ENCODE peak calls at places on chromosomes 7 and 10, in seven cellular contexts. F is HCT116, Q is GM12878, K is endothelial cell of umbilical vein, V is transverse colon, B is SK-N-SH, D is spleen. X is an unnamed sample.

GRCh38 chr7:94509264-94509878 is at the start of gene CASD1:
- DNase-seq in B (no peak), F (no peak), K (peak; percentile 31), D (no peak), Q (no peak), V (peak; percentile 80), X (peak; percentile 74)

GRCh38 chr7:798921-799470 is 33.3 kb upstream of the SUN1 start:
- DNase-seq in F (no peak), B (no peak), K (no peak), D (peak; percentile 35), V (no peak), Q (no peak), X (no peak)

GRCh38 chr7:140238778-140239652 is 62.2 kb upstream of the KDM7A start:
- DNase-seq in K (no peak), Q (no peak), F (no peak), V (peak; percentile 92), B (no peak), D (no peak), X (no peak)

GRCh38 chr7:114405427-114405826 is 9.2 kb upstream of the FOXP2 start:
- DNase-seq in D (no peak), K (no peak), B (no peak), V (no peak), F (peak; percentile 8), Q (no peak), X (no peak)

GRCh38 chr7:140039071-140039470 is 23.7 kb downstream of the PARP12 start:
- DNase-seq in F (no peak), B (no peak), V (no peak), D (no peak), K (peak; percentile 84), Q (no peak), X (no peak)

GRCh38 chr7:132203021-132203420 is 373.2 kb downstream of the PLXNA4 start:
- DNase-seq in F (no peak), Q (no peak), D (no peak), V (no peak), B (no peak), K (no peak), X (peak; percentile 43)

GRCh38 chr10:13915710-13916109 is 328.9 kb downstream of the PRPF18 start:
- DNase-seq in B (no peak), D (no peak), Q (no peak), V (no peak), F (no peak), K (no peak), X (peak; percentile 69)

GRCh38 chr10:30647089-30647488 is 17.5 kb upstream of the LYZL2 start:
- DNase-seq in F (no peak), K (no peak), V (no peak), B (no peak), Q (no peak), D (no peak), X (no peak)

GRCh38 chr7:4621401-4621800 is 60.7 kb upstream of the FOXK1 start:
- DNase-seq in V (no peak), B (peak; percentile 10), D (no peak), Q (no peak), F (no peak), K (no peak), X (no peak)

GRCh38 chr7:113698556-113699220 is 220.1 kb downstream of the PPP1R3A start:
- DNase-seq in Q (no peak), V (no peak), F (peak; percentile 23), D (no peak), B (peak; percentile 17), K (peak; percentile 44), X (no peak)

GRCh38 chr7:92904292-92905131 is 68.1 kb upstream of the CDK6 start:
- DNase-seq in F (peak; percentile 88), B (peak; percentile 27), Q (peak; percentile 84), D (peak; percentile 75), V (no peak), K (peak; percentile 56), X (no peak)

GRCh38 chr7:6166443-6166871 is 106.0 kb downstream of the CYTH3 start:
- DNase-seq in K (no peak), Q (no peak), B (peak; percentile 80), D (no peak), F (no peak), V (no peak), X (no peak)

GRCh38 chr7:82549616-82550285 is 106.2 kb upstream of the CACNA2D1 start:
- DNase-seq in V (no peak), B (no peak), K (no peak), F (no peak), D (no peak), Q (no peak), X (no peak)

GRCh38 chr10:73886085-73886529 is 11.8 kb upstream of the CAMK2G start:
- DNase-seq in K (peak; percentile 72), F (no peak), Q (no peak), B (peak; percentile 83), V (peak; percentile 72), D (peak; percentile 85), X (peak; percentile 90)

DNA sequence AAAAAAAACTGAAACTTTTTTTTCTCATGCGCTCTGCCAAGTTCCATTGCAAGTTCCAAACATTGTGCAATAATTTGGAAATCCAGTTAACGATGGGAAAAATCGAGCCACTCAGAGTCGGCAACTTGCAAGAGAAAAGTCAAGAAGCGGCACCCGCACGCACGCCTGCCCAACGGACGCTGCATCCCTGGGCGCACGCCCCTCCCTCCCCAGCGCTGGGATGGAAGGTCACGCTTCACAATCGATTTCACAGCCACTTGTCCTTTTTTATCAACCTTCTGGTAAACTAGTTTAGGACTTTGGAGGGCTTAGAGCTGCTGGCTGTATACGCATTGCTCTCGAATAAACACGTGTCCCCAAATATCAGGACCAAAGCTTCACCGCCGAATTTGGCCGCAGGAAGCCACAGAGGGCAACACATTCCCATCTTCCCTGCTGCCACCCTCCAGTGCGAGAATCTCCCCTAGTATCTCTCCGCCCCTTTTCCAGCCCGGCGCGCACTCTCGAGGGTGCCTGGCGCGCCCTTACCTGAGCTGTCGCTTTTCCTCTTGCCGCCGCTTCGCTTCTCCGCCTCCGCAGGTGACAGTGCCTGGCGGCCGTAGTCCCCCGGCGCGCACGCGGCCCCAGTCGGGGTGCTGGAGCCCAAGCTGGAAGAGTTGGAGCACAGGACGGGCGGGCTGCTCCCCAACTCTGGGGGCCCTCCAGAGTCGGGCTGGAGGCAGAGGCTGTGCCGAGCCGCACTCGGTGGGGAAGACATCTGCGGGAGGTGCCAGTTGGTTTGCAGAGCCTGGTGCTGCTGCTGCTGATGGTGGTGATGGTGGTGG is 913 bp downstream of the MEOX2 start:
- DNase-seq in V (no peak), F (no peak), B (peak; percentile 16), Q (no peak), K (peak; percentile 54), D (no peak), X (peak; percentile 73)
- TF ChIP-seq POLR2AphosphoS5 in V (peak; percentile 15), F (no peak), B (no peak), Q (no peak), K (no peak), D (no peak), X (peak; percentile 69)

DNA sequence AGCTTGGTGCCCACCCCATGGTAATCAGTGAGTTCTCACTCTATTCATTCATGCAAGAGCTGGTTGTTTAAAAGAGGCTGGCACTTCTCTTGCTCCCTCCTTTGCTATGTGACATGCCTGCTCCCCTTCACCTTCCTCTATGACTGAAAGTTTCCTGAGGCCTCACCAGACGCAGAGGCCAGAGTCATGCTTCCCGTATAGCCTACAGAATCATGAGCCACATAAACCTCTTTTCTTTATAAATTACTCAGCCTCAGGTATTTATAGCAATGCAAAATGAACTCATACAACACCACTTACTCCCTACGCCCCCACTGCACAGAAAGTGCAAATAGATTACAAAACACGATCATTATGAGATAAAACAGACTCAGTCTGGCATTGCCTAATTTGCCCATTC is 39.0 kb downstream of the SEC61G start:
- DNase-seq in B (no peak), F (no peak), D (no peak), V (no peak), Q (no peak), K (no peak), X (no peak)
- TF ChIP-seq CTCF in B (no peak), F (no peak), D (no peak), V (no peak), Q (no peak), K (no peak), X (no peak)

DNA sequence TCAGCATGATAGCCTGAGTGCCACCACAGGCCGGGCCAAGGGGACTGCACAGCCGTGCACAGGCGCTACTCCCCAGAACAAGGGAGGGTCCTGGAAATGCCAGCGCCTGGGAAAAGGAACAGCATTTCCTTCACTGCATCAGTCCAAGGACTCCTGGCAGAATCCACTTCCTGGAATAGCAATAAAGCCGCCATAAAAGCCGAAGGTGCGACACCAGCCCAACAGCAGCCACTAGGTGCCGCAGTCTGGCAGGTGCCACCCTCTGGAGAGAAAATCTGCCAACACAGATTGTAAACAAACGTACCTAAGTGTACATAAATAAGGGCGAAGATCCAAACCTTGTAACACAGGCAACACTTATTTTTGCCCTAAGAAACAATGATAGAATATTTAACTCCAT is 22.3 kb downstream of the VOPP1 start:
- DNase-seq in B (no peak), K (peak; percentile 69), V (peak; percentile 90), Q (no peak), D (no peak), F (peak; percentile 33), X (no peak)
- H3K4me1 ChIP-seq in B (peaks cover 56% of the 10 kb centered on the region), K (peaks cover 59% of the 10 kb centered on the region), V (peaks cover 77% of the 10 kb centered on the region), Q (peaks cover 97% of the 10 kb centered on the region), D (peaks cover 54% of the 10 kb centered on the region), F (peaks cover 29% of the 10 kb centered on the region), X (peaks cover 58% of the 10 kb centered on the region)

GRCh38 chr7:100942038-100942774 is 7.1 kb upstream of the MUC3A start:
- DNase-seq in Q (no peak), B (no peak), D (no peak), V (peak; percentile 42), F (no peak), K (peak; percentile 83), X (no peak)
- TF ChIP-seq POLR2AphosphoS5 in Q (no peak), B (no peak), D (no peak), V (peak; percentile 25), F (no peak), K (no peak), X (no peak)

DNA sequence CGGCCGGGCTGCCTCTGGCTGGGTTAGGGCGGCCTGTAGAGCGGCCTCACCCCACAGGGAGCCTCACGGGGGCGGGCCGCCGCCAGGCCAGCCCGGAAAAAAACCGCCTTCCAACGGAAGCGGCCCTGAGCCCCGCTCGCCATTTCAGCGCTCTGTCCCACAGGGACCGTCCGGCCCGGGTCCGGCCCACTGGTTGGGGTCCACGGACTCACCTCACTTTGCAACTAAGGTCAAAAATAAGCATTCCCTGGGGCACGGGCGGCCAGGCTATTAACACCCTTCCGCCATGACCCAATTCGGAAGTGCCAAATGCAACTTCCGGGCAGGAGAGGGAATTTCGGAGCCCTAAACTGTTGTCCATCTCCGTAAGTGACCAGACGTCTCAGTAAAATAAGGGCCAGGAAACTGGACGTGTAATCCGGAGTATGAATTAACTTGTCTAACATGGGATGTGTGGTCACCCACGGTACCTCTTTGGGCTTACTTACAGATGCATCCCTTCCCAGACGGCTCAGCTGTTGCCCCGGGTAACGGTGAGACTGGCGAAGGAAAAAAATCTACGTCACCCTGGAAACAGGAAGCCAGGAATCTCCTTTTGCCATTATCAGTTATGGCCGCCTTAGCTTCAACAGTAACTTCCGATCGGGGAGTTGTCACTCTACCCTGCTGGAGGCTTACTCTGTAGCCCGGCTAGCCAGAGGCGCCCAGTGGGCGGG is at the start of gene BBIP1:
- DNase-seq in B (peak; percentile 89), Q (peak; percentile 99), V (no peak), D (peak; percentile 99), F (peak; percentile 100), K (peak; percentile 100), X (no peak)
- TF ChIP-seq CTCF in B (no peak), Q (no peak), V (no peak), D (peak; percentile 45), F (no peak), K (no peak), X (no peak)